ENCODE peak calls at places on chromosomes 5 and 9, in four cellular contexts. W is cardiac fibroblast, B is GM20000, I is 8988T. N is an unnamed sample.

GRCh38 chr5:133610489-133611356 is 1.6 kb downstream of the FSTL4 start:
- DNase-seq in I (peak; percentile 89), W (peak; percentile 28), B (peak; percentile 83), N (peak; percentile 81)

GRCh38 chr9:76451234-76451633 is 7.7 kb upstream of the GCNT1 start:
- DNase-seq in I (no peak), W (peak; percentile 83), B (no peak), N (no peak)

GRCh38 chr5:468401-468800 is 25.4 kb downstream of the EXOC3 start:
- DNase-seq in W (no peak), B (no peak), I (no peak), N (no peak)

GRCh38 chr9:6960777-6961176 is 203.0 kb downstream of the KDM4C start:
- DNase-seq in W (no peak), B (no peak), I (no peak), N (no peak)

GRCh38 chr9:134475051-134475790 is 149.0 kb downstream of the RXRA start:
- DNase-seq in B (no peak), W (peak; percentile 91), I (no peak), N (no peak)

GRCh38 chr5:142857405-142857804 is 87.2 kb downstream of the ARHGAP26 start:
- DNase-seq in W (no peak), I (no peak), B (no peak), N (no peak)

GRCh38 chr5:103224118-103224893 is 34.3 kb upstream of the MACIR start:
- DNase-seq in B (peak; percentile 21), W (peak; percentile 95), I (no peak), N (peak; percentile 9)

GRCh38 chr5:318341-318897 is 3.1 kb upstream of the AHRR start:
- DNase-seq in I (peak; percentile 71), W (peak; percentile 29), B (peak; percentile 41), N (no peak)

GRCh38 chr9:131620764-131621520 is 75.6 kb downstream of the PRRT1B start:
- DNase-seq in B (no peak), I (no peak), W (no peak), N (no peak)

GRCh38 chr5:78841767-78842166 is 143.3 kb downstream of the ARSB start:
- DNase-seq in W (peak; percentile 23), I (no peak), B (no peak), N (no peak)

GRCh38 chr5:88984040-88984439 is 101.1 kb upstream of the MEF2C start:
- DNase-seq in I (no peak), W (no peak), B (no peak), N (no peak)

GRCh38 chr5:160271396-160271795 is 41.0 kb downstream of the CCNJL start:
- DNase-seq in W (no peak), B (no peak), I (no peak), N (no peak)

GRCh38 chr5:179310439-179311090 is 34.7 kb downstream of the ADAMTS2 start:
- DNase-seq in W (no peak), I (no peak), B (no peak), N (no peak)

GRCh38 chr9:70044450-70045307 is 1.0 kb downstream of the MAMDC2 start:
- DNase-seq in B (no peak), I (no peak), W (peak; percentile 50), N (no peak)

GRCh38 chr5:95591490-95591901 is 28.4 kb upstream of the GPR150 start:
- DNase-seq in I (no peak), B (peak; percentile 31), W (peak; percentile 65), N (no peak)

GRCh38 chr5:14723648-14724231 is 59.2 kb downstream of the OTULIN start:
- DNase-seq in W (no peak), I (no peak), B (no peak), N (no peak)

GRCh38 chr9:133129001-133129799 is 8.2 kb upstream of the RALGDS start:
- DNase-seq in I (no peak), B (no peak), W (no peak), N (no peak)

GRCh38 chr5:53091304-53091703 is 18.3 kb downstream of the MOCS2 start:
- DNase-seq in W (peak; percentile 75), B (no peak), I (peak; percentile 26), N (no peak)

GRCh38 chr5:69517763-69518212 is 25.2 kb downstream of the OCLN start:
- DNase-seq in B (no peak), I (no peak), W (peak; percentile 41), N (peak; percentile 49)

GRCh38 chr5:78803386-78803785 is 154.8 kb upstream of the LHFPL2 start:
- DNase-seq in W (peak; percentile 85), B (no peak), I (no peak), N (no peak)